ENCODE peak calls at places on chromosomes 1 and 21, in five cellular contexts. P, E, S, D and F are unnamed samples.

GRCh38 chr1:78676347-78676982 is 26.8 kb downstream of the IFI44 start:
- DNase-seq in P (peak; percentile 74), E (peak; percentile 38), S (no peak), D (no peak), F (no peak)

GRCh38 chr1:208010487-208011079 is 99.7 kb upstream of the CD34 start:
- DNase-seq in P (no peak), E (no peak), S (no peak), D (no peak), F (no peak)

GRCh38 chr1:99943238-99943794 is 26.5 kb upstream of the SLC35A3 start:
- DNase-seq in P (no peak), E (no peak), S (no peak), D (no peak), F (no peak)

GRCh38 chr1:151157067-151157531 is 650 bp downstream of the TNFAIP8L2 start:
- DNase-seq in P (peak; percentile 59), E (peak; percentile 39), S (no peak), D (no peak), F (no peak)

GRCh38 chr1:177432897-177433296 is 262.1 kb downstream of the BRINP2 start:
- DNase-seq in P (no peak), E (no peak), S (no peak), D (no peak), F (no peak)

GRCh38 chr21:37453350-37453749 is 86.8 kb downstream of the DYRK1A start:
- DNase-seq in P (no peak), E (no peak), S (no peak), D (no peak), F (no peak)

GRCh38 chr1:107529511-107530149 is 388.8 kb downstream of the NTNG1 start:
- DNase-seq in P (no peak), E (peak; percentile 19), S (no peak), D (no peak), F (no peak)

GRCh38 chr1:21012937-21013336 is 163.8 kb downstream of the EIF4G3 start:
- DNase-seq in P (peak; percentile 71), E (no peak), S (no peak), D (no peak), F (no peak)

GRCh38 chr1:50976890-50977574 is 7.0 kb downstream of the CDKN2C start:
- DNase-seq in P (no peak), E (no peak), S (peak; percentile 55), D (no peak), F (no peak)

GRCh38 chr1:6103111-6103853 is 57.6 kb downstream of the KCNAB2 start:
- DNase-seq in P (peak; percentile 58), E (no peak), S (no peak), D (peak; percentile 30), F (no peak)

GRCh38 chr1:182359645-182360044 is 31.9 kb downstream of the GLUL start:
- DNase-seq in P (no peak), E (no peak), S (no peak), D (no peak), F (no peak)

GRCh38 chr1:80675469-80675868 is 1125.3 kb upstream of the ADGRL2 start:
- DNase-seq in P (no peak), E (no peak), S (no peak), D (no peak), F (no peak)

GRCh38 chr1:44037154-44037553 is 5.9 kb upstream of the SLC6A9 start:
- DNase-seq in P (peak; percentile 19), E (no peak), S (no peak), D (no peak), F (no peak)

GRCh38 chr1:28807986-28808385 is 4.0 kb upstream of the OPRD1 start:
- DNase-seq in P (no peak), E (no peak), S (no peak), D (no peak), F (no peak)

GRCh38 chr1:15851251-15852035 is 3.9 kb downstream of the SPEN start:
- DNase-seq in P (no peak), E (no peak), S (no peak), D (no peak), F (no peak)

GRCh38 chr1:71377886-71378285 is 297.1 kb upstream of the ZRANB2 start:
- DNase-seq in P (no peak), E (no peak), S (no peak), D (no peak), F (no peak)

GRCh38 chr21:46205121-46205520 is 20.9 kb upstream of the SPATC1L start:
- DNase-seq in P (peak; percentile 42), E (no peak), S (peak; percentile 43), D (peak; percentile 35), F (no peak)

GRCh38 chr1:37556712-37557196 is at the start of gene DNALI1:
- DNase-seq in P (peak; percentile 96), E (peak; percentile 82), S (peak; percentile 87), D (peak; percentile 91), F (no peak)

GRCh38 chr1:16032388-16033100 is 10.7 kb downstream of the CLCNKA start:
- DNase-seq in P (peak; percentile 96), E (peak; percentile 84), S (peak; percentile 81), D (peak; percentile 83), F (peak; percentile 29)

GRCh38 chr1:41504126-41505035 is 19.9 kb upstream of the EDN2 start:
- DNase-seq in P (no peak), E (no peak), S (no peak), D (no peak), F (no peak)

GRCh38 chr1:902023-902422 is 21.7 kb upstream of the SAMD11 start:
- DNase-seq in P (no peak), E (no peak), S (no peak), D (no peak), F (no peak)

GRCh38 chr1:59062743-59063142 is 234.2 kb upstream of the FGGY start:
- DNase-seq in P (peak; percentile 68), E (peak; percentile 26), S (no peak), D (no peak), F (no peak)

GRCh38 chr1:205588691-205589445 is 42.9 kb downstream of the ELK4 start:
- DNase-seq in P (peak; percentile 61), E (peak; percentile 53), S (no peak), D (no peak), F (no peak)

GRCh38 chr1:112704908-112705627 is 1.9 kb downstream of the RHOC start:
- DNase-seq in P (peak; percentile 97), E (peak; percentile 86), S (peak; percentile 83), D (peak; percentile 78), F (no peak)

GRCh38 chr1:214791961-214792360 is 189.0 kb downstream of the CENPF start:
- DNase-seq in P (no peak), E (no peak), S (no peak), D (no peak), F (no peak)

GRCh38 chr1:939511-940107 is 15.9 kb downstream of the SAMD11 start:
- DNase-seq in P (no peak), E (no peak), S (no peak), D (no peak), F (no peak)

GRCh38 chr1:9316080-9316444 is 23.4 kb downstream of the SPSB1 start:
- DNase-seq in P (no peak), E (no peak), S (no peak), D (no peak), F (no peak)
- TF ChIP-seq POLR2A in P (no peak), E (no peak), S (no peak), D (no peak), F (no peak)

DNA sequence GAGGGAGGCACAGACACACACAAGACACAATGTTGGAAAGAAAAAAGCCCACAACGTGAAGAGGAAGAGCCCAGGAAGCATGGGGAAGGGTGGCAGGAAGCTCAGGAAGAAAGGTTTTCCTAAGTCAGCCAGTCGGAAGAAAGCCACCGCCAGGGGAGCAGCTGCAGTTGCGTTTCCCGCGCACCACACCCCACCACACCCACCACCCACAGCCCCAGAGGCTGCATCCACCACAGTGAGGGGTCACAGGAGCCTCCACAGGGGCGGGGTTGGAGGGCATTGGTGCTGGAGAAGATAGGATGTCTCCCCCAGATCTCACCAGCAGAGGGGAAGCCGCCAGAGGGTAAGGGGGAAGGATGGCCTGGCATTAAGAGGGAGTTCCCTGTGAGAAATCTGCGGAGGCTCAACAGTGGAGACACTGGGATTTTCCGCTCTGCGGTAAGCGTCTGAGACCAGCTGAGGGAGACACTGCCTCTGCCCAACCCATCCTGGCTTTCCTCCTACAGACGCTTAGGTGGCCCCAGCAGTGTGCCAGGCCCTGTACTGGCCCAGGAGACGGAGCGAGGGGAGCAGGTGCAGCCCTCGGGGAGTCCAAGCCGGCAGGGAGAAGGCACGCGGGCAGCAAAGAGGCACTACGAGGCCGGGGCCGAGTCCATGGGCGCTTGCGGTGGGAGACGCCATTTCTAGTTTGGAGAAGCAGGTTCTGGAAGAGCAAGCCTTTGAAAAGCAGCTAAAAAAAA is 19.8 kb downstream of the PGLYRP3 start:
- DNase-seq in P (no peak), E (no peak), S (no peak), D (no peak), F (no peak)
- TF ChIP-seq CTCF in P (no peak), E (no peak), S (no peak), D (no peak), F (no peak)

GRCh38 chr1:209659909-209660308 is 7.7 kb upstream of the LAMB3 start:
- DNase-seq in P (no peak), E (no peak), S (no peak), D (no peak), F (no peak)
- H3K4me1 ChIP-seq in P (no peaks in the 10 kb centered on the region), E (no peaks in the 10 kb centered on the region), S (no peaks in the 10 kb centered on the region), D (peaks cover 66% of the 10 kb centered on the region), F (peaks cover 57% of the 10 kb centered on the region)

GRCh38 chr1:245258271-245258920 is 103.6 kb downstream of the KIF26B start:
- DNase-seq in P (no peak), E (peak; percentile 26), S (no peak), D (no peak), F (no peak)
- TF ChIP-seq POLR2A in P (no peak), E (no peak), S (no peak), D (no peak), F (no peak)

GRCh38 chr1:188715566-188715965 is 1762.1 kb downstream of the BRINP3 start:
- DNase-seq in P (no peak), E (no peak), S (no peak), D (no peak), F (no peak)
- TF ChIP-seq CTCF in P (no peak), E (no peak), S (no peak), D (no peak), F (no peak)

DNA sequence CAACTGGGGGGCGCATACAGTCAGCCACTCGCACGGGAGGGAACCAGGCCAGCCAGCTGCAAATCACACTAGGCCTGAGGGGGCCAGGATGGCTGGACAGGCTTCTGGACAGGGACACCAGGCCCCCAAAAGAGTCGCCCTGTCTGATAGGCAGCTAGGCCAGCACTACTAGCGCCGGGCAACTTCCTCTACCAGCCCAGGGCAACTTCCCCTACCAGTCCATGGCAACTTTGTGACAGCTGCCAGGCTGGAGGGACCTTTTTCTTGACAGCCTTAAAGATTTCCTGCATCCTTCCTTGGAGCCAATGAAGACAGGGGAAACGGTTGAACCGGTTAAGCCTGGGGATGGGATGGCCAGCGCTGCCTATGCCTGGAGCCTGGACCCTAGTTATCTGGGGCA is 5.1 kb downstream of the IFFO2 start:
- DNase-seq in P (no peak), E (no peak), S (no peak), D (peak; percentile 55), F (no peak)
- H3K4me1 ChIP-seq in P (peaks cover 79% of the 10 kb centered on the region), E (peaks cover 32% of the 10 kb centered on the region), S (peaks cover 37% of the 10 kb centered on the region), D (peaks cover 57% of the 10 kb centered on the region), F (peaks cover 71% of the 10 kb centered on the region)

GRCh38 chr1:10759413-10760200 is 36.8 kb downstream of the CASZ1 start:
- DNase-seq in P (no peak), E (peak; percentile 91), S (peak; percentile 93), D (no peak), F (no peak)

GRCh38 chr1:10753279-10753678 is 43.2 kb downstream of the CASZ1 start:
- DNase-seq in P (no peak), E (no peak), S (no peak), D (no peak), F (no peak)

GRCh38 chr1:10754571-10755329 is 41.7 kb downstream of the CASZ1 start:
- DNase-seq in P (no peak), E (no peak), S (no peak), D (no peak), F (no peak)

GRCh38 chr1:10756842-10757241 is 39.6 kb downstream of the CASZ1 start:
- DNase-seq in P (no peak), E (no peak), S (no peak), D (no peak), F (no peak)

GRCh38 chr1:10755977-10756521 is 40.4 kb downstream of the CASZ1 start:
- DNase-seq in P (peak; percentile 83), E (peak; percentile 90), S (peak; percentile 91), D (no peak), F (no peak)
- TF ChIP-seq POLR2A in P (no peak), E (peak; percentile 78), S (peak; percentile 35), D (no peak), F (no peak)